ENCODE peak calls at places on chromosome 12, in five cellular contexts. Q is body of pancreas, A is left ventricle myocardium superior, H is left cardiac atrium, E is natural killer cell. K is an unnamed sample.

GRCh38 chr12:113480336-113480688 is 8.6 kb upstream of the LHX5 start:
- ATAC-seq in Q (no peak), A (no peak), H (no peak), E (no peak), K (no peak)

GRCh38 chr12:57694459-57695019 is 607 bp downstream of the OS9 start:
- ATAC-seq in Q (no peak), A (peak), H (peak), E (no peak), K (peak)

GRCh38 chr12:110059651-110060000 is 11.3 kb upstream of the C12orf76 start:
- ATAC-seq in Q (no peak), A (no peak), H (no peak), E (no peak), K (no peak)

GRCh38 chr12:12025799-12026386 is 44.8 kb upstream of the BCL2L14 start:
- ATAC-seq in Q (peak), A (no peak), H (no peak), E (no peak), K (no peak)

GRCh38 chr12:48917857-48918537 is 7.3 kb downstream of the FKBP11 start:
- ATAC-seq in Q (no peak), A (no peak), H (no peak), E (peak), K (no peak)

GRCh38 chr12:9951026-9951652 is 19.0 kb upstream of the CLEC2A start:
- ATAC-seq in Q (no peak), A (no peak), H (no peak), E (peak), K (no peak)

GRCh38 chr12:79650440-79650839 is 40.3 kb downstream of the PAWR start:
- ATAC-seq in Q (no peak), A (no peak), H (no peak), E (no peak), K (no peak)

GRCh38 chr12:13486794-13487193 is 290.3 kb downstream of the EMP1 start:
- ATAC-seq in Q (no peak), A (no peak), H (no peak), E (no peak), K (no peak)

GRCh38 chr12:32450363-32450762 is 51.0 kb downstream of the FGD4 start:
- ATAC-seq in Q (no peak), A (no peak), H (no peak), E (no peak), K (no peak)

GRCh38 chr12:13961983-13962382 is 19.4 kb downstream of the GRIN2B start:
- ATAC-seq in Q (no peak), A (no peak), H (no peak), E (no peak), K (no peak)

GRCh38 chr12:52127683-52128450 is 48.4 kb downstream of the SMIM41 start:
- ATAC-seq in Q (no peak), A (no peak), H (no peak), E (no peak), K (no peak)

GRCh38 chr12:16136206-16136605 is 141.3 kb downstream of the SLC15A5 start:
- ATAC-seq in Q (peak), A (no peak), H (no peak), E (no peak), K (no peak)

GRCh38 chr12:123085730-123086487 is 65.0 kb downstream of the PITPNM2 start:
- ATAC-seq in Q (peak), A (peak), H (peak), E (no peak), K (peak)

GRCh38 chr12:110307372-110307771 is 26.3 kb downstream of the ATP2A2 start:
- ATAC-seq in Q (no peak), A (no peak), H (no peak), E (peak), K (no peak)

GRCh38 chr12:45587877-45588530 is 141.5 kb upstream of the ARID2 start:
- ATAC-seq in Q (no peak), A (peak), H (peak), E (no peak), K (peak)

GRCh38 chr12:46824709-46825108 is 1.1 kb downstream of the SLC38A4 start:
- ATAC-seq in Q (no peak), A (no peak), H (no peak), E (no peak), K (no peak)

GRCh38 chr12:2450553-2450952 is 344.2 kb upstream of the FKBP4 start:
- ATAC-seq in Q (no peak), A (peak), H (peak), E (no peak), K (no peak)

GRCh38 chr12:117092511-117092780 is 6.8 kb downstream of the TESC start:
- ATAC-seq in Q (no peak), A (no peak), H (no peak), E (no peak), K (no peak)

GRCh38 chr12:109863961-109864712 is 16.2 kb downstream of the GLTP start:
- ATAC-seq in Q (peak), A (peak), H (peak), E (peak), K (peak)

GRCh38 chr12:47935196-47935595 is 28.2 kb upstream of the TMEM106C start:
- ATAC-seq in Q (peak), A (peak), H (peak), E (no peak), K (no peak)

GRCh38 chr12:127272864-127273263 is 994.1 kb upstream of the TMEM132C start:
- ATAC-seq in Q (no peak), A (no peak), H (no peak), E (no peak), K (no peak)

GRCh38 chr12:109523071-109523470 is 45.6 kb downstream of the UBE3B start:
- ATAC-seq in Q (no peak), A (peak), H (peak), E (no peak), K (no peak)

GRCh38 chr12:110165540-110166159 is 41.5 kb downstream of the IFT81 start:
- ATAC-seq in Q (no peak), A (no peak), H (no peak), E (no peak), K (no peak)

GRCh38 chr12:6154730-6155459 is 30.4 kb upstream of the VWF start:
- ATAC-seq in Q (peak), A (peak), H (peak), E (no peak), K (peak)

GRCh38 chr12:24069532-24070395 is 120.3 kb upstream of the SOX5 start:
- ATAC-seq in Q (no peak), A (peak), H (peak), E (no peak), K (no peak)

GRCh38 chr12:4379410-4379809 is at the start of gene FGF23:
- ATAC-seq in Q (no peak), A (peak), H (peak), E (no peak), K (peak)

GRCh38 chr12:4734625-4735196 is 14.5 kb downstream of the GALNT8 start:
- ATAC-seq in Q (no peak), A (no peak), H (peak), E (no peak), K (no peak)

GRCh38 chr12:77299910-77300772 is 234.8 kb upstream of the E2F7 start:
- ATAC-seq in Q (no peak), A (no peak), H (no peak), E (no peak), K (peak)

GRCh38 chr12:5827591-5827990 is 117.5 kb downstream of the ANO2 start:
- ATAC-seq in Q (no peak), A (no peak), H (no peak), E (no peak), K (no peak)

GRCh38 chr12:69052613-69053408 is 119.8 kb upstream of the CPM start:
- ATAC-seq in Q (peak), A (no peak), H (no peak), E (peak), K (peak)

GRCh38 chr12:12534975-12535374 is 27.7 kb downstream of the DUSP16 start:
- ATAC-seq in Q (peak), A (peak), H (peak), E (no peak), K (no peak)

GRCh38 chr12:11814362-11814761 is 164.9 kb downstream of the ETV6 start:
- ATAC-seq in Q (no peak), A (no peak), H (no peak), E (no peak), K (no peak)

GRCh38 chr12:49552014-49552413 is 13.2 kb downstream of the KCNH3 start:
- ATAC-seq in Q (peak), A (peak), H (peak), E (no peak), K (peak)

GRCh38 chr12:51531284-51531981 is 59.6 kb upstream of the SCN8A start:
- ATAC-seq in Q (peak), A (peak), H (no peak), E (no peak), K (no peak)

GRCh38 chr12:94925729-94926128 is 77.8 kb downstream of the NDUFA12 start:
- ATAC-seq in Q (no peak), A (no peak), H (no peak), E (no peak), K (no peak)

GRCh38 chr12:25775968-25776367 is 182.5 kb upstream of the RASSF8 start:
- ATAC-seq in Q (no peak), A (no peak), H (peak), E (no peak), K (no peak)

GRCh38 chr12:51869490-51869865 is 18.4 kb upstream of the ANKRD33 start:
- ATAC-seq in Q (no peak), A (no peak), H (no peak), E (no peak), K (no peak)

GRCh38 chr12:53170876-53171724 is 9.4 kb upstream of the ZNF740 start:
- ATAC-seq in Q (no peak), A (no peak), H (no peak), E (no peak), K (peak)